ENCODE peak calls at places on chromosome 13, in nine cellular contexts. One of them, this sample, is unnamed.

GRCh38 chr13:49731766-49732165 is 40.5 kb upstream of the EBPL start:
- DNase-seq in neural progenitor cell: no peak
- DNase-seq in tibial nerve: no peak
- DNase-seq in heart left ventricle: no peak
- DNase-seq in fibroblast of lung: peak
- DNase-seq in hepatocyte: no peak
- DNase-seq in OCI-LY7: no peak
- DNase-seq in ascending aorta: no peak
- DNase-seq in GM23338: no peak
- DNase-seq in this sample: peak

GRCh38 chr13:32261567-32261966 is 53.6 kb downstream of the ZAR1L start:
- DNase-seq in heart left ventricle: peak
- DNase-seq in GM23338: no peak
- DNase-seq in fibroblast of lung: peak
- DNase-seq in hepatocyte: peak
- DNase-seq in ascending aorta: peak
- DNase-seq in tibial nerve: peak
- DNase-seq in OCI-LY7: no peak
- DNase-seq in neural progenitor cell: no peak
- DNase-seq in this sample: peak

GRCh38 chr13:36297259-36297599 is 385 bp downstream of the CCDC169 start:
- DNase-seq in ascending aorta: no peak
- DNase-seq in OCI-LY7: no peak
- DNase-seq in neural progenitor cell: no peak
- DNase-seq in fibroblast of lung: peak
- DNase-seq in heart left ventricle: no peak
- DNase-seq in tibial nerve: no peak
- DNase-seq in hepatocyte: no peak
- DNase-seq in GM23338: no peak
- DNase-seq in this sample: peak

GRCh38 chr13:32638739-32639138 is 52.5 kb downstream of the PDS5B start:
- DNase-seq in heart left ventricle: no peak
- DNase-seq in GM23338: no peak
- DNase-seq in ascending aorta: no peak
- DNase-seq in fibroblast of lung: no peak
- DNase-seq in OCI-LY7: no peak
- DNase-seq in tibial nerve: no peak
- DNase-seq in neural progenitor cell: no peak
- DNase-seq in hepatocyte: no peak
- DNase-seq in this sample: no peak

GRCh38 chr13:106182404-106182803 is 353.1 kb downstream of the EFNB2 start:
- DNase-seq in hepatocyte: no peak
- DNase-seq in tibial nerve: no peak
- DNase-seq in neural progenitor cell: no peak
- DNase-seq in ascending aorta: no peak
- DNase-seq in fibroblast of lung: peak
- DNase-seq in OCI-LY7: no peak
- DNase-seq in GM23338: no peak
- DNase-seq in heart left ventricle: no peak
- DNase-seq in this sample: peak

GRCh38 chr13:107553838-107554237 is 661.5 kb downstream of the LIG4 start:
- DNase-seq in ascending aorta: no peak
- DNase-seq in fibroblast of lung: peak
- DNase-seq in tibial nerve: no peak
- DNase-seq in GM23338: no peak
- DNase-seq in heart left ventricle: no peak
- DNase-seq in hepatocyte: no peak
- DNase-seq in neural progenitor cell: peak
- DNase-seq in OCI-LY7: no peak
- DNase-seq in this sample: no peak

GRCh38 chr13:75368167-75368566 is 113.8 kb downstream of the TBC1D4 start:
- DNase-seq in tibial nerve: peak
- DNase-seq in heart left ventricle: peak
- DNase-seq in GM23338: no peak
- DNase-seq in fibroblast of lung: peak
- DNase-seq in neural progenitor cell: no peak
- DNase-seq in OCI-LY7: no peak
- DNase-seq in hepatocyte: peak
- DNase-seq in ascending aorta: no peak
- DNase-seq in this sample: no peak

GRCh38 chr13:27203186-27203585 is 31.6 kb upstream of the USP12 start:
- DNase-seq in GM23338: peak
- DNase-seq in ascending aorta: no peak
- DNase-seq in fibroblast of lung: no peak
- DNase-seq in hepatocyte: no peak
- DNase-seq in neural progenitor cell: no peak
- DNase-seq in heart left ventricle: no peak
- DNase-seq in OCI-LY7: no peak
- DNase-seq in tibial nerve: no peak
- DNase-seq in this sample: no peak

GRCh38 chr13:58298556-58299135 is 667.1 kb downstream of the PCDH17 start:
- DNase-seq in OCI-LY7: no peak
- DNase-seq in GM23338: no peak
- DNase-seq in heart left ventricle: no peak
- DNase-seq in fibroblast of lung: no peak
- DNase-seq in hepatocyte: no peak
- DNase-seq in ascending aorta: no peak
- DNase-seq in tibial nerve: no peak
- DNase-seq in neural progenitor cell: no peak
- DNase-seq in this sample: no peak

GRCh38 chr13:58300224-58300623 is 668.7 kb downstream of the PCDH17 start:
- DNase-seq in GM23338: no peak
- DNase-seq in tibial nerve: no peak
- DNase-seq in hepatocyte: no peak
- DNase-seq in fibroblast of lung: peak
- DNase-seq in neural progenitor cell: no peak
- DNase-seq in OCI-LY7: no peak
- DNase-seq in heart left ventricle: no peak
- DNase-seq in ascending aorta: no peak
- DNase-seq in this sample: no peak

GRCh38 chr13:58302349-58302748 is 670.8 kb downstream of the PCDH17 start:
- DNase-seq in neural progenitor cell: no peak
- DNase-seq in hepatocyte: no peak
- DNase-seq in tibial nerve: no peak
- DNase-seq in ascending aorta: no peak
- DNase-seq in OCI-LY7: no peak
- DNase-seq in heart left ventricle: no peak
- DNase-seq in fibroblast of lung: no peak
- DNase-seq in GM23338: no peak
- DNase-seq in this sample: no peak

DNA sequence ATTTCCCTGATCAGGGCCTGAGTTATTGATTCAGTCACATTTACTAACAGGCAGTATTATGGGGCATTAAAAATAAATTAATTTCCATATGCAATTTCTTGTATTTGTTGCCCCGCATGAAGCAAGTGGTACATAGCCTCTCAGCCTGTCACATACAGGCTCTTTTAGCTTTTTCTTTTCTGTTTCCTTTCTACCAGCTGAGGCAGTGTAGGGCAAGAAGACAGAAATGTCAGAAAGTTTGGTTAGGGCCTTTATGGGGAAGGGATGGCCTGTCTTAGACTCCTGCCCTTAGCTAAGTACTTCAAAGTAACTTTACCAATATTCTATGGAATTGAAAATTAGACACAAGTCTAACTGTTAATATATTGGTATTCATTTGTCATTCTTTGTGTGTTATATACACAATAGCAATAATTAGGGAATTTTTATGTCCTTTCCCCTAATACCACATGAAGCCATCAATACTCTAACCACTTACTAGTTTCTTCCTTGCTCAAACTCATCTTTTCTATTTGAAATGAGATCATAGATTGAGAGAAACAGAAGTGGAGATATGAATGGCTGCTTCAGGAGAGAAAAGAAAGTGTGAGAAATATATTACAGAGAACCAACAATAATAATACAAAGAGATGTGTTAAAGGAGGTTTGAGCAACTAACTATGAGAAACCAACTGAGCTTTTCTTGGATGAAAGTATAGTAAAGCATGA is 669.6 kb downstream of the PCDH17 start:
- DNase-seq in tibial nerve: no peak
- DNase-seq in neural progenitor cell: peak
- DNase-seq in fibroblast of lung: no peak
- DNase-seq in OCI-LY7: no peak
- DNase-seq in GM23338: peak
- DNase-seq in hepatocyte: no peak
- DNase-seq in heart left ventricle: no peak
- DNase-seq in ascending aorta: no peak
- DNase-seq in this sample: no peak
- TF ChIP-seq CTCF in tibial nerve: no peak
- TF ChIP-seq CTCF in neural progenitor cell: peak
- TF ChIP-seq CTCF in fibroblast of lung: no peak
- TF ChIP-seq CTCF in OCI-LY7: no peak
- TF ChIP-seq CTCF in GM23338: peak
- TF ChIP-seq CTCF in hepatocyte: peak
- TF ChIP-seq CTCF in heart left ventricle: no peak
- TF ChIP-seq CTCF in ascending aorta: no peak
- TF ChIP-seq CTCF in this sample: no peak

GRCh38 chr13:98960331-98961203 is 17.3 kb downstream of the DOCK9 start:
- DNase-seq in tibial nerve: no peak
- DNase-seq in ascending aorta: no peak
- DNase-seq in OCI-LY7: no peak
- DNase-seq in fibroblast of lung: no peak
- DNase-seq in hepatocyte: no peak
- DNase-seq in neural progenitor cell: no peak
- DNase-seq in GM23338: no peak
- DNase-seq in heart left ventricle: no peak
- DNase-seq in this sample: no peak

GRCh38 chr13:98959299-98959698 is 18.6 kb downstream of the DOCK9 start:
- DNase-seq in heart left ventricle: no peak
- DNase-seq in hepatocyte: no peak
- DNase-seq in neural progenitor cell: no peak
- DNase-seq in fibroblast of lung: no peak
- DNase-seq in OCI-LY7: no peak
- DNase-seq in ascending aorta: no peak
- DNase-seq in tibial nerve: no peak
- DNase-seq in GM23338: no peak
- DNase-seq in this sample: no peak

GRCh38 chr13:98959775-98960325 is 18.0 kb downstream of the DOCK9 start:
- DNase-seq in fibroblast of lung: no peak
- DNase-seq in heart left ventricle: no peak
- DNase-seq in ascending aorta: no peak
- DNase-seq in hepatocyte: no peak
- DNase-seq in tibial nerve: no peak
- DNase-seq in GM23338: no peak
- DNase-seq in OCI-LY7: no peak
- DNase-seq in neural progenitor cell: peak
- DNase-seq in this sample: no peak

GRCh38 chr13:98962901-98963594 is 14.8 kb downstream of the DOCK9 start:
- DNase-seq in neural progenitor cell: no peak
- DNase-seq in ascending aorta: no peak
- DNase-seq in fibroblast of lung: no peak
- DNase-seq in hepatocyte: no peak
- DNase-seq in heart left ventricle: no peak
- DNase-seq in GM23338: no peak
- DNase-seq in OCI-LY7: no peak
- DNase-seq in tibial nerve: no peak
- DNase-seq in this sample: no peak

DNA sequence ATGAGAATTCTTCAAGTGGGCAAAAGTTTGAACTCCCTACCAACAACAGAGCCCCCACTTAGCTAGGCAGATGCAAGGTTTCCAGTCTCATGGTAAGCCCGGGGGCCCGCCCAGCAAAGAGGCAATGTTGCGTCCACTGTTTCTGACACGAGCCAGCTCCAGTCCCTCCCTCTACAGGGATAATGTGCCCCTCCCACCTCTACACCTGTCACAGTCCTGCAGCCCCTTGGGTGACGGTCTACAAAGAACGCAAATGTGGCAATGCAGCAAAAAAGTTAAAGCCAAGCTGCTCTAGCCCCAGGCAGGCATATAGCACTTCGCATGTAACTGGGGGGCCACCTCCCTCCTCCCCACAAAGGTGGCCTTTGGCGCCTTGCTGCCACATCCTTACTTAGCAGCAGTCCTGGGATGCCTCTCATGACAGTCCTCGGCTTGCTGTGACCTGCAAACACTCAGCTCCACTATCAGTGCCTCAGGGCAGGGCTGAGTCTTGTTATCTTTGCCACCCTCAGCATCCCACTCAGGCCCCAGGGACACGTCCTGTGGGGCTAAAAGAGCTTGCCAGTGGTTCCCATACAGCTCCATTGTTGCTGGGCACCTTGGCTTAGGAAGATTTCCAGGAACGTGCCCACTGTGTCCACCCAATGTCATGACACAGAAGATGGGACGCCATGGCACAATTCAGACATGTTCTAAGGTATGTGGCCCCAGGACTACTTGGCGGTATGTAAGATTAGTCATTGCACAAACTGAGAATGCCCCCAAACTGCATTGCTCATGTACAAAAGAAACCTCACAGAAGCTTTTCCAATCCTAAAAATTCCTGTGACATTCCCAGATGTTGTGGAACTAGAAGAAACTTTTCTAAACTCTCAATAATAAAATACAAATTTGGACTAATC is 16.4 kb downstream of the DOCK9 start:
- DNase-seq in hepatocyte: no peak
- DNase-seq in fibroblast of lung: peak
- DNase-seq in heart left ventricle: no peak
- DNase-seq in OCI-LY7: no peak
- DNase-seq in tibial nerve: no peak
- DNase-seq in ascending aorta: no peak
- DNase-seq in neural progenitor cell: no peak
- DNase-seq in GM23338: no peak
- DNase-seq in this sample: peak
- H3K27ac ChIP-seq in hepatocyte: no peak
- H3K27ac ChIP-seq in fibroblast of lung: no peak
- H3K27ac ChIP-seq in heart left ventricle: peak
- H3K27ac ChIP-seq in OCI-LY7: no peak
- H3K27ac ChIP-seq in tibial nerve: no peak
- H3K27ac ChIP-seq in ascending aorta: no peak
- H3K27ac ChIP-seq in neural progenitor cell: no peak
- H3K27ac ChIP-seq in GM23338: no peak
- H3K27ac ChIP-seq in this sample: no peak

GRCh38 chr13:99606322-99607089 is 105.2 kb downstream of the TM9SF2 start:
- DNase-seq in GM23338: peak
- DNase-seq in fibroblast of lung: peak
- DNase-seq in tibial nerve: peak
- DNase-seq in hepatocyte: peak
- DNase-seq in ascending aorta: peak
- DNase-seq in neural progenitor cell: peak
- DNase-seq in OCI-LY7: peak
- DNase-seq in heart left ventricle: peak
- DNase-seq in this sample: peak
- TF ChIP-seq CTCF in GM23338: no peak
- TF ChIP-seq CTCF in fibroblast of lung: no peak
- TF ChIP-seq CTCF in tibial nerve: no peak
- TF ChIP-seq CTCF in hepatocyte: no peak
- TF ChIP-seq CTCF in ascending aorta: peak
- TF ChIP-seq CTCF in neural progenitor cell: no peak
- TF ChIP-seq CTCF in OCI-LY7: no peak
- TF ChIP-seq CTCF in heart left ventricle: no peak
- TF ChIP-seq CTCF in this sample: no peak

DNA sequence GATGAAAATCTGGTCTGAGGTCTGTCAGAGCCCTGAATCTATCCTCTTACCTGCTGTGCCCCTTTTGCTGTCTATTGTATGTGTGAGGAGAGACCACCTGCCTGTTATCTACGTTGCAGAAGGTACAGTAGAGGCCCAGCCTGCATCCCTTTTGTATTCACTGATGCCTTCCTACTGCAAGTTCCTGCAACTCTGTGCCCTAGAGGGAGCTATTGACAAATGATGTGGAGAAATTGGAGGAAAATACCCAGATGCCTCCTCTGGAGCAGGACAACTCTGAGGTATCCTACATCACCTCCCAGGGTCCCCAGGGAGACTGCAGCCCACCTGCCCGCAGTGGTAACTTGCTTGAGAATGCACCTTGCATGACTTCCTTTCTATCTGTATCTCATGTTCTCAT is 33.7 kb downstream of the SIAH3 start:
- DNase-seq in fibroblast of lung: no peak
- DNase-seq in GM23338: peak
- DNase-seq in ascending aorta: no peak
- DNase-seq in OCI-LY7: no peak
- DNase-seq in heart left ventricle: no peak
- DNase-seq in hepatocyte: no peak
- DNase-seq in neural progenitor cell: no peak
- DNase-seq in tibial nerve: no peak
- DNase-seq in this sample: no peak
- H3K27ac ChIP-seq in fibroblast of lung: no peak
- H3K27ac ChIP-seq in GM23338: no peak
- H3K27ac ChIP-seq in ascending aorta: no peak
- H3K27ac ChIP-seq in OCI-LY7: no peak
- H3K27ac ChIP-seq in heart left ventricle: no peak
- H3K27ac ChIP-seq in hepatocyte: no peak
- H3K27ac ChIP-seq in neural progenitor cell: no peak
- H3K27ac ChIP-seq in tibial nerve: no peak
- H3K27ac ChIP-seq in this sample: no peak

This sample was measured in RWPE1.